ENCODE peak calls at places on chromosomes 4 and X, in eight cellular contexts. A is cardiac fibroblast; M is amniotic epithelial cell; W is substantia nigra; E is esophagus squamous epithelium; N is MV-4-11; Y is stimulated activated CD4-positive, alpha-beta T cell treated with anti-CD3 and anti-CD28 coated beads, Interleukin-4, amount 100 ng/mL, for 24 hours; S is ovary. U is an unnamed sample.

GRCh38 chr4:106266201-106266600 is 49.8 kb downstream of the TBCK start:
- DNase-seq in A (peak), M (peak), W (no peak), E (no peak), N (peak), Y (no peak), S (no peak), U (no peak)

GRCh38 chr4:77141964-77142641 is 14.9 kb upstream of the CCNG2 start:
- DNase-seq in A (no peak), M (no peak), W (no peak), E (no peak), N (no peak), Y (no peak), S (no peak), U (no peak)

GRCh38 chrX:131703646-131704045 is 159.8 kb downstream of the OR13H1 start:
- DNase-seq in A (no peak), M (no peak), W (no peak), E (no peak), N (no peak), Y (no peak), S (peak), U (no peak)

GRCh38 chr4:64882311-64883086 is 473.2 kb upstream of the TECRL start:
- DNase-seq in A (no peak), M (no peak), W (no peak), E (no peak), N (no peak), Y (no peak), S (no peak), U (no peak)

GRCh38 chr4:41418444-41418843 is 119.5 kb upstream of the LIMCH1 start:
- DNase-seq in A (peak), M (peak), W (peak), E (no peak), N (no peak), Y (no peak), S (peak), U (no peak)

GRCh38 chr4:84503495-84504437 is 4.7 kb upstream of the NKX6-1 start:
- DNase-seq in A (peak), M (peak), W (peak), E (no peak), N (peak), Y (no peak), S (no peak), U (no peak)

GRCh38 chrX:72094894-72095293 is 36.8 kb downstream of the RTL5 start:
- DNase-seq in A (peak), M (peak), W (no peak), E (no peak), N (peak), Y (peak), S (peak), U (no peak)

GRCh38 chr4:137635108-137635507 is 102.8 kb upstream of the PCDH18 start:
- DNase-seq in A (peak), M (peak), W (no peak), E (no peak), N (peak), Y (no peak), S (no peak), U (no peak)

GRCh38 chrX:72180539-72180938 is 1.0 kb upstream of the PIN4 start:
- DNase-seq in A (no peak), M (no peak), W (no peak), E (no peak), N (peak), Y (no peak), S (no peak), U (no peak)

GRCh38 chrX:150365953-150366911 is 3.1 kb downstream of the MAMLD1 start:
- DNase-seq in A (peak), M (peak), W (peak), E (no peak), N (no peak), Y (no peak), S (peak), U (no peak)

GRCh38 chr4:78542373-78542772 is 9.2 kb upstream of the ANXA3 start:
- DNase-seq in A (peak), M (peak), W (no peak), E (no peak), N (no peak), Y (no peak), S (no peak), U (no peak)

GRCh38 chr4:101367201-101367600 is 19.9 kb upstream of the PPP3CA start:
- DNase-seq in A (peak), M (peak), W (no peak), E (no peak), N (no peak), Y (no peak), S (no peak), U (no peak)

GRCh38 chr4:159017323-159018036 is 85.4 kb upstream of the RAPGEF2 start:
- DNase-seq in A (no peak), M (no peak), W (no peak), E (no peak), N (peak), Y (no peak), S (no peak), U (no peak)

GRCh38 chrX:131548994-131549393 is 5.1 kb downstream of the OR13H1 start:
- DNase-seq in A (no peak), M (no peak), W (no peak), E (no peak), N (no peak), Y (no peak), S (no peak), U (no peak)

GRCh38 chr4:122086338-122086737 is 65.8 kb upstream of the BLTP1 start:
- DNase-seq in A (no peak), M (no peak), W (no peak), E (no peak), N (no peak), Y (no peak), S (no peak), U (no peak)

GRCh38 chrX:28920554-28920953 is 333.3 kb downstream of the IL1RAPL1 start:
- DNase-seq in A (peak), M (peak), W (no peak), E (no peak), N (no peak), Y (no peak), S (no peak), U (no peak)

GRCh38 chrX:48533165-48533564 is 6.3 kb upstream of the TBC1D25 start:
- DNase-seq in A (no peak), M (no peak), W (no peak), E (no peak), N (no peak), Y (no peak), S (no peak), U (no peak)

GRCh38 chrX:107485019-107485418 is 35.6 kb downstream of the FRMPD3 start:
- DNase-seq in A (no peak), M (no peak), W (no peak), E (no peak), N (no peak), Y (no peak), S (no peak), U (no peak)

GRCh38 chr4:78414116-78414515 is 137.5 kb upstream of the ANXA3 start:
- DNase-seq in A (peak), M (no peak), W (no peak), E (no peak), N (no peak), Y (no peak), S (no peak), U (no peak)

GRCh38 chrX:100098660-100099375 is 311.3 kb downstream of the PCDH19 start:
- DNase-seq in A (peak), M (peak), W (no peak), E (no peak), N (no peak), Y (no peak), S (no peak), U (no peak)

GRCh38 chr4:15677507-15677988 is 4.1 kb upstream of the FAM200B start:
- DNase-seq in A (peak), M (peak), W (no peak), E (no peak), N (no peak), Y (no peak), S (no peak), U (no peak)

GRCh38 chrX:107571296-107571998 is 56.9 kb upstream of the PRPS1 start:
- DNase-seq in A (peak), M (peak), W (peak), E (no peak), N (no peak), Y (no peak), S (no peak), U (no peak)